ENCODE peak calls at places on chromosomes 2 and 18, in six cellular contexts. J, E, O, D, N and C are unnamed samples.

GRCh38 chr2:133270550-133270949 is 297.7 kb downstream of the NCKAP5 start:
- DNase-seq in D (no peak), O (no peak), N (no peak), J (no peak), E (no peak), C (no peak)

GRCh38 chr2:181575024-181575649 is 81.8 kb downstream of the CERKL start:
- DNase-seq in J (no peak), N (no peak), E (no peak), O (no peak), D (no peak), C (no peak)

GRCh38 chr2:165425556-165425955 is 43.9 kb upstream of the CSRNP3 start:
- DNase-seq in D (no peak), E (no peak), O (no peak), J (no peak), N (no peak), C (no peak)

GRCh38 chr18:74689251-74689650 is 91.6 kb downstream of the ZNF407 start:
- DNase-seq in D (no peak), J (no peak), O (peak; percentile 28), N (no peak), E (no peak), C (peak; percentile 7)

GRCh38 chr2:72141881-72142742 is 5.5 kb downstream of the CYP26B1 start:
- DNase-seq in O (no peak), N (no peak), E (no peak), J (no peak), D (no peak), C (no peak)

GRCh38 chr2:174784909-174785308 is 20.6 kb upstream of the CHRNA1 start:
- DNase-seq in N (no peak), D (no peak), E (no peak), O (no peak), J (no peak), C (no peak)

GRCh38 chr2:219439518-219439917 is 4.9 kb downstream of the SPEG start:
- DNase-seq in D (no peak), O (no peak), J (no peak), N (no peak), E (no peak), C (no peak)

GRCh38 chr2:149527998-149528775 is 59.4 kb downstream of the MMADHC start:
- DNase-seq in J (no peak), D (no peak), N (no peak), E (no peak), O (no peak), C (no peak)

GRCh38 chr2:9889812-9890261 is 46.6 kb downstream of the TAF1B start:
- DNase-seq in O (peak; percentile 40), D (no peak), E (no peak), J (no peak), N (no peak), C (no peak)

GRCh38 chr2:202514732-202515131 is 120.0 kb upstream of the FAM117B start:
- DNase-seq in D (no peak), E (no peak), O (no peak), J (no peak), N (no peak), C (no peak)

GRCh38 chr18:46950064-46950656 is 32.8 kb downstream of the KATNAL2 start:
- DNase-seq in N (no peak), D (no peak), J (peak; percentile 55), O (peak; percentile 50), E (no peak), C (peak; percentile 33)

GRCh38 chr18:35511833-35512232 is 14.1 kb upstream of the INO80C start:
- DNase-seq in O (no peak), J (no peak), N (no peak), D (no peak), E (no peak), C (no peak)

GRCh38 chr2:11746807-11747459 is 501 bp downstream of the LPIN1 start:
- DNase-seq in N (peak; percentile 49), E (no peak), D (no peak), J (no peak), O (peak; percentile 52), C (peak; percentile 35)

GRCh38 chr2:132758995-132759394 is 89.0 kb upstream of the LYPD1 start:
- DNase-seq in N (no peak), O (no peak), D (no peak), E (no peak), J (no peak), C (no peak)

GRCh38 chr2:2007551-2008501 is 263.5 kb upstream of the PXDN start:
- DNase-seq in E (no peak), O (peak; percentile 57), J (no peak), N (no peak), D (no peak), C (no peak)

GRCh38 chr2:234615643-234616356 is 118.9 kb upstream of the ARL4C start:
- DNase-seq in J (no peak), N (no peak), E (no peak), O (no peak), D (no peak), C (no peak)

GRCh38 chr18:45399643-45400042 is 215.6 kb upstream of the SLC14A2 start:
- DNase-seq in N (no peak), O (no peak), E (no peak), J (no peak), D (no peak), C (no peak)

GRCh38 chr2:81589406-81589805 is 1284.9 kb upstream of the LRRTM1 start:
- DNase-seq in N (no peak), D (no peak), O (no peak), J (no peak), E (no peak), C (no peak)

GRCh38 chr2:42935692-42936631 is 143.6 kb upstream of the HAAO start:
- DNase-seq in J (no peak), E (no peak), D (peak; percentile 26), N (no peak), O (no peak), C (peak; percentile 24)

GRCh38 chr2:23564618-23564967 is 179.6 kb downstream of the KLHL29 start:
- DNase-seq in D (no peak), O (no peak), E (no peak), J (no peak), N (no peak), C (peak; percentile 25)

GRCh38 chr2:242032780-242033656 is 163.5 kb downstream of the RTP5 start:
- DNase-seq in O (no peak), E (no peak), J (no peak), D (no peak), N (no peak), C (no peak)

GRCh38 chr2:72993147-72993546 is 75.8 kb downstream of the EMX1 start:
- DNase-seq in D (peak; percentile 36), J (peak; percentile 80), E (no peak), O (peak; percentile 36), N (no peak), C (peak; percentile 54)

GRCh38 chr18:71304856-71305255 is 1016.0 kb downstream of the SOCS6 start:
- DNase-seq in D (no peak), O (no peak), J (no peak), E (no peak), N (no peak), C (no peak)

GRCh38 chr18:79853303-79853992 is 55.7 kb downstream of the KCNG2 start:
- DNase-seq in N (no peak), E (no peak), D (no peak), O (no peak), J (no peak), C (no peak)

GRCh38 chr2:220036431-220036830 is 409.0 kb downstream of the SLC4A3 start:
- DNase-seq in D (no peak), J (no peak), E (no peak), N (no peak), O (peak; percentile 24), C (no peak)

GRCh38 chr2:27765621-27766286 is 5.8 kb upstream of the MRPL33 start:
- DNase-seq in J (peak; percentile 41), D (peak; percentile 59), E (no peak), O (peak; percentile 66), N (no peak), C (peak; percentile 54)

GRCh38 chr18:11974741-11975325 is 6.5 kb upstream of the IMPA2 start:
- DNase-seq in O (no peak), E (no peak), N (no peak), D (no peak), J (no peak), C (no peak)

GRCh38 chr2:108629417-108629816 is 89.9 kb upstream of the RANBP2 start:
- DNase-seq in J (peak; percentile 62), E (no peak), D (no peak), O (no peak), N (no peak), C (no peak)

GRCh38 chr2:179842498-179843153 is 18.8 kb downstream of the ZNF385B start:
- DNase-seq in O (peak; percentile 54), N (no peak), J (peak; percentile 29), D (no peak), E (no peak), C (peak; percentile 46)

GRCh38 chr2:216688731-216689360 is 6.5 kb downstream of the IGFBP5 start:
- DNase-seq in N (no peak), O (no peak), E (no peak), D (no peak), J (no peak), C (peak; percentile 34)